ENCODE peak calls at places on chromosomes 1 and 21, in seven cellular contexts. A, X, O, W, L, D and I are unnamed samples.

GRCh38 chr1:97907886-97908285 is 12.9 kb downstream of the DPYD start:
- DNase-seq in A (no peak), X (no peak), O (no peak), W (no peak), L (no peak), D (no peak), I (no peak)

GRCh38 chr1:153795934-153796785 is 21.0 kb downstream of the SLC27A3 start:
- DNase-seq in A (no peak), X (no peak), O (no peak), W (no peak), L (no peak), D (no peak), I (no peak)

GRCh38 chr1:51755437-51755836 is 123.1 kb downstream of the NRDC start:
- DNase-seq in A (no peak), X (no peak), O (no peak), W (no peak), L (no peak), D (no peak), I (no peak)

GRCh38 chr1:227789042-227789880 is 26.2 kb upstream of the PRSS38 start:
- DNase-seq in A (no peak), X (no peak), O (no peak), W (no peak), L (peak), D (peak), I (peak)

GRCh38 chr21:28828981-28829380 is 163.7 kb downstream of the LTN1 start:
- DNase-seq in A (no peak), X (no peak), O (no peak), W (no peak), L (no peak), D (no peak), I (no peak)

GRCh38 chr1:17606826-17607440 is 67.4 kb downstream of the ARHGEF10L start:
- DNase-seq in A (no peak), X (peak), O (no peak), W (peak), L (peak), D (peak), I (peak)

GRCh38 chr1:1906185-1907097 is 8.6 kb upstream of the CALML6 start:
- DNase-seq in A (no peak), X (peak), O (peak), W (peak), L (peak), D (peak), I (peak)

GRCh38 chr1:32753532-32754281 is 51.1 kb upstream of the SYNC start:
- DNase-seq in A (peak), X (peak), O (peak), W (peak), L (peak), D (peak), I (peak)

GRCh38 chr1:184970691-184971161 is 3.6 kb downstream of the NIBAN1 start:
- DNase-seq in A (no peak), X (no peak), O (no peak), W (no peak), L (no peak), D (no peak), I (no peak)

GRCh38 chr1:98325646-98326441 is 335.7 kb upstream of the SNX7 start:
- DNase-seq in A (no peak), X (no peak), O (no peak), W (no peak), L (no peak), D (no peak), I (no peak)

GRCh38 chr1:189939967-189940366 is 537.7 kb downstream of the BRINP3 start:
- DNase-seq in A (no peak), X (no peak), O (no peak), W (no peak), L (no peak), D (no peak), I (no peak)

GRCh38 chr1:228849011-228849541 is 113.8 kb downstream of the RHOU start:
- DNase-seq in A (no peak), X (no peak), O (no peak), W (no peak), L (no peak), D (no peak), I (no peak)

GRCh38 chr1:25096307-25097150 is 135.8 kb downstream of the SYF2 start:
- DNase-seq in A (no peak), X (no peak), O (no peak), W (no peak), L (no peak), D (no peak), I (no peak)

GRCh38 chr1:37461698-37462436 is 12.5 kb upstream of the ZC3H12A start:
- DNase-seq in A (no peak), X (no peak), O (no peak), W (no peak), L (no peak), D (no peak), I (no peak)

GRCh38 chr1:51898090-51898734 is 19.7 kb upstream of the NRDC start:
- DNase-seq in A (no peak), X (no peak), O (no peak), W (no peak), L (no peak), D (no peak), I (no peak)